ENCODE peak calls at places on chromosomes 1 and 21, in seven cellular contexts. E, Q, B, L, W, J and M are unnamed samples.

GRCh38 chr1:21904725-21905520 is 32.2 kb downstream of the HSPG2 start:
- DNase-seq in E (peak; percentile 90), Q (peak; percentile 27), B (no peak), L (no peak), W (peak; percentile 99), J (no peak), M (no peak)

GRCh38 chr1:101548376-101548775 is 311.6 kb downstream of the S1PR1 start:
- DNase-seq in E (no peak), Q (no peak), B (no peak), L (no peak), W (no peak), J (no peak), M (no peak)

GRCh38 chr1:175554586-175554985 is 188.8 kb downstream of the TNR start:
- DNase-seq in E (no peak), Q (no peak), B (no peak), L (no peak), W (no peak), J (no peak), M (no peak)

GRCh38 chr1:197362871-197363270 is 94.8 kb downstream of the CRB1 start:
- DNase-seq in E (no peak), Q (no peak), B (no peak), L (no peak), W (no peak), J (no peak), M (no peak)

GRCh38 chr1:245462161-245462560 is 307.4 kb downstream of the KIF26B start:
- DNase-seq in E (no peak), Q (no peak), B (no peak), L (no peak), W (no peak), J (no peak), M (no peak)

GRCh38 chr1:19336543-19336942 is 24.4 kb downstream of the SLC66A1 start:
- DNase-seq in E (peak; percentile 68), Q (no peak), B (no peak), L (no peak), W (no peak), J (no peak), M (no peak)

GRCh38 chr1:27934818-27935549 is at the start of gene SMPDL3B:
- DNase-seq in E (no peak), Q (no peak), B (peak; percentile 60), L (no peak), W (no peak), J (no peak), M (no peak)

GRCh38 chr1:186456731-186457255 is 4.1 kb downstream of the PDC start:
- DNase-seq in E (no peak), Q (no peak), B (no peak), L (no peak), W (no peak), J (no peak), M (no peak)

GRCh38 chr21:45291613-45292398 is 4.1 kb upstream of the POFUT2 start:
- DNase-seq in E (no peak), Q (no peak), B (no peak), L (no peak), W (no peak), J (peak; percentile 12), M (no peak)

GRCh38 chr21:45293726-45294401 is 6.2 kb upstream of the POFUT2 start:
- DNase-seq in E (no peak), Q (no peak), B (no peak), L (no peak), W (no peak), J (peak; percentile 14), M (no peak)

GRCh38 chr21:45290948-45291612 is 3.4 kb upstream of the POFUT2 start:
- DNase-seq in E (peak; percentile 58), Q (no peak), B (no peak), L (no peak), W (no peak), J (peak; percentile 17), M (no peak)

GRCh38 chr21:45293214-45293725 is 5.6 kb upstream of the POFUT2 start:
- DNase-seq in E (no peak), Q (no peak), B (no peak), L (no peak), W (no peak), J (peak; percentile 14), M (no peak)

DNA sequence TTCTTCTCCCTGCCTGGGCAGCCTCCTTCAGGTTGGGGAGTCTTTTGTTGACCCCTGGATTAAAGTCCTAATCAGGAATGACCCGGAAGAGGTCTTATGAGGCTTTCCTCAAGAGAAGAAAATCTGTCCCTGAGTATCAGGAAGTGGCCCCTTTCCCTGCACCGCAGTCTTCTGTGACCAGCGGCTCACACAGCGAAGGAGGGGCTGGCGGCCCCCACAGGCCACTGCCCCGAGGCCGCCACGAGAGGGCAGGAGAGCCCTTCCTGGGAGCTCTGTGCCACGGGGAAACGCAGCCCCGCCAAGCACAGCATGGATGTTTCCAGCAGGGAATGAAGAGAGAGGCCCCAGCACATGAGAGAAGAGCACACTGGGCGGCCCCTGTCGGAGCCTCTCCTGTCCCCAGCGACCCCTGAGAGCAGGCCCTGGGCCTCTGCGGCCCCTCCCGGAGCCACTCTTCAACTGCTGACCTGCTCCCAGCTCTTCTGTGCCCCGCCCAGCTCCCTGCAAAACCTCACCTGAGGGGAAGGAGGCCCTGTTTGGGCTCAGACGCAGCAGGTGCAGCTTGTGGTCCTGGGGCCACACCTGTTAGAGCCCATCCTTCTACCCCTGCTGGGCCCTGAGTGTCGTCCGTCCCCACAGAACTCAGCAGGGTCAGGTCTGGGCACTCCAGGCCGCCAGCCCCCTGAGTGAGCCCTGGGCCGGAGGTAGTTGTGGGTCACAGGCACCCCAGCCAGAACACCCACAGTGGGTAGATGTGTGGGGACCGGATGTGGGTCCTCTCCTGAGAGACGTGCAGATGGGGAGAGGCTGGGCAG is 4.9 kb upstream of the POFUT2 start:
- DNase-seq in E (peak; percentile 86), Q (no peak), B (peak; percentile 68), L (peak; percentile 87), W (peak; percentile 72), J (peak; percentile 70), M (peak; percentile 86)
- TF ChIP-seq POLR2A in E (no peak), Q (no peak), B (no peak), L (no peak), W (no peak), J (no peak), M (no peak)

DNA sequence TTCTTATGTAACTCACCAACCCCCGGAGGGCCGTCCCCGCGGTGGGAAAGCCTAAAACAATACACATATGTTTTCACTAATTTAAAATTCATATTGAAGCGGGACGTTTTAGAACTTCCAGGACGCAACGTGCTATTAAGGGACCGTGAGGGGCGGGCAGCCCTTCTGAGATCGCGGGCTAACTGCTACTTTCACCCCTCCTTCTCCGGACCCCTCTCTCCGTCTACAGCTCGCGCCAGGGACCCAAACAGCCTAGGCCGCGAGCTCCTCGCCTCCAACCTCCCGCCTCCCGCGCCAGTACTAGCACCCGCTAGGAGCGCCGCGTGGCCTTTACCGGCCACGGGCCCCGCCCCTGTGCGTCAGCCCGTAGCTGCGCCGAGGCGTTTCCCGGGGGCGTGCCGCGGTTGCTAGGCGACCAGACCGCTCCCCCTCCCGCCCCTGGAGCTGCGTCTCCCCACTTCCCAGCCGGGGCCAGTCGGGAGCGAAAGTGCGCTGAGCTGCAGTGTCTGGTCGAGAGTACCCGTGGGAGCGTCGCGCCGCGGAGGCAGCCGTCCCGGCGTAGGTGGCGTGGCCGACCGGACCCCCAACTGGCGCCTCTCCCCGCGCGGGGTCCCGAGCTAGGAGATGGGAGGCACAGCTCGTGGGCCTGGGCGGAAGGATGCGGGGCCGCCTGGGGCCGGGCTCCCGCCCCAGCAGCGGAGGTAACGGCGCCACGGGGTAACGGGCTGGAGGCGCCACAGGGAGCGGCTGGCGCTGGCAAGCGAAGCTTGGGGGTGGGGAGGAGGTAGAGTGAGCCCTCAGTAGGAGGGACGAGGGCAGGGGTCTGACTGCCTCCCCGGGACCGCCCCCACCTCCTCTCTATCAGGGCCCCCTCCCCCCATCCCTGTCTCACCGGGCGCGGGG is at the start of gene DYRK3:
- DNase-seq in E (peak; percentile 92), Q (peak; percentile 47), B (peak; percentile 87), L (peak; percentile 98), W (peak; percentile 94), J (peak; percentile 90), M (peak; percentile 84)
- TF ChIP-seq POLR2A in E (peak; percentile 96), Q (peak; percentile 97), B (peak; percentile 91), L (peak; percentile 96), W (peak; percentile 90), J (peak; percentile 29), M (peak; percentile 87)

DNA sequence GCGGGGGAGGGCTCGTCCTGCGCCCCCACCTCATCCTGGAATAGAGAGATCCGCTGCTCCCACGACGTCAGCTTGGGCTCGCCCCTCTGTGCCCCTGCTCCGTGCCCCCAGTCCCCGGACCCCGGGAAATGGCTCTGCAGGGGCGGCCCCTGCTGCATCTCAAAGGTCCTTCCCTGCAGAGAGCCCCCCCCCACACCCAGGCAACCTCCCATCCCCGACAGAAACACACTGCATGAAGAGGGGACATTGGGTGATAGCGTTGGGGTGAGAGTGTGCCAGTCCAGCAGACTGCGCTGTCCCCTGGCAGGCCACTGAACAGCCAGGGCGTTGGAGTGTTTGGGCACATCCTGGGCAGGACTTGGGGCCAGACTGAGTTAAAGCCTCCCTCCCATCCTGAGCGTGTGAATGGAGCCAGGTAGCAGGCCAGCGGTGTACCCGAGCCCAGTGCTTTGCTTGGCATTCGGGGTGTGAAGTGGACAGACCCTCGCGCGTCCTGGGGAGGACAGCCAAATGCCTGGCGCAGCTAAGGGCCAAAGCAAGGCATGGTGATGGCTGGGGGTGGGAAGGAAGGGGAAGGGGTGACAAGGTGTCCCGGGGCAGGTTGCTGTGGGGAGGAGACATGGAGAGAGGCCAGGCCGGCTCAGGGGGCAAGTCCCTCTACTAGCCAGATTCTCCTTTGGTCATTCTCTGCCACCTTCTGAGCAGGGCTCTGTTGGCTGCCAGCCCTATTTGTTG is 633 bp upstream of the ETNK2 start:
- DNase-seq in E (no peak), Q (no peak), B (no peak), L (peak; percentile 39), W (no peak), J (no peak), M (no peak)
- TF ChIP-seq POLR2A in E (no peak), Q (no peak), B (peak; percentile 21), L (no peak), W (no peak), J (no peak), M (no peak)

GRCh38 chr1:153984125-153984899 is 1.8 kb downstream of the RAB13 start:
- DNase-seq in E (no peak), Q (no peak), B (no peak), L (no peak), W (no peak), J (no peak), M (no peak)

GRCh38 chr1:153985984-153986761 is at the start of gene RAB13:
- DNase-seq in E (peak; percentile 80), Q (no peak), B (peak; percentile 94), L (peak; percentile 91), W (peak; percentile 70), J (no peak), M (no peak)

GRCh38 chr1:153990468-153991150 is at the start of gene RPS27:
- DNase-seq in E (peak; percentile 99), Q (peak; percentile 77), B (peak; percentile 97), L (peak; percentile 78), W (peak; percentile 98), J (peak; percentile 88), M (peak; percentile 78)

GRCh38 chr1:153987621-153988020 is 1.5 kb upstream of the RAB13 start:
- DNase-seq in E (no peak), Q (no peak), B (no peak), L (no peak), W (no peak), J (no peak), M (no peak)

DNA sequence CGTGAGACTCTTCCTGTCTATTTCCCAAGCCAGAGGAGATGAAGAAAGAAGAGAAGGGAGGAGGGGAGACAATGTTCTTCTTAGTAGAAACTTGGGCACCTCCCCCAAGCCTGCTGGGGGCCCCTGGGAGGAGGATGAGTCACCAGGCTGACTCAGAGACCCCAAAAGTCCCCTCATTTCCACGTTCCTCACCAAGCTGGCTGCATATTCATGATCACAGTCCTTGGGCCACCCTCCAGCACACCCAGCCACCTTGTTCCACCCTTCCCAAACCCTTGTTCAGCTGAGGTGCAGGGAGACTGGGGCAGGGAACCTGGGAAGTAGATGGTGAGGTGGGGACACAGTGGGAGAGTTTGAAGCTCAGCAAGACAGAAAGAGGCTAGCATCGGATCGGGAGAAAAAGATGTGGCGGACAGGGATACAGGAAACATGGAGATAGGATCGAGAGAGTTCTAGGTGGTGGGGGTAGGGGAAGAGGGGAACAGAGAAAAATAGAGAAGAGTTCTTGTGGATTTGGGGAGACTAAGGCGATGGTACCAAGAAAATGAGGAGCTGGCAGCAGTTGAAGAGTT is 712 bp downstream of the RAB13 start:
- DNase-seq in E (peak; percentile 88), Q (no peak), B (no peak), L (no peak), W (peak; percentile 38), J (no peak), M (no peak)
- TF ChIP-seq POLR2A in E (peak; percentile 77), Q (peak; percentile 23), B (no peak), L (no peak), W (no peak), J (no peak), M (no peak)